ENCODE peak calls at places on chromosomes 16 and 17, in nine cellular contexts. R is esophagus squamous epithelium, C is transverse colon, T is adrenal gland, Z is suprapubic skin, G is osteoblast, X is left ventricle myocardium inferior, K is stomach, W is IMR-90. A is an unnamed sample. For H3K4me1 and H3K27me3, the result is how much of the 10 kb centered on the place peaks cover.

GRCh38 chr16:88349903-88350900 is 32.6 kb upstream of the ZNF469 start:
- DNase-seq in R (no peak), C (no peak), T (peak), Z (no peak), G (peak), X (peak), K (no peak), W (no peak), A (no peak)

GRCh38 chr17:69581061-69581955 is 166.8 kb downstream of the MAP2K6 start:
- DNase-seq in R (no peak), C (no peak), T (peak), Z (no peak), G (no peak), X (no peak), K (no peak), W (peak), A (no peak)

GRCh38 chr17:82985973-82986372 is 93.4 kb upstream of the METRNL start:
- DNase-seq in R (no peak), C (peak), T (peak), Z (peak), G (peak), X (no peak), K (peak), W (peak), A (no peak)

GRCh38 chr16:61936522-61936921 is 99.7 kb downstream of the CDH8 start:
- DNase-seq in R (no peak), C (no peak), T (no peak), Z (no peak), G (no peak), X (no peak), K (no peak), W (no peak), A (no peak)

GRCh38 chr16:66712512-66712911 is 16.0 kb upstream of the CMTM4 start:
- DNase-seq in R (no peak), C (no peak), T (no peak), Z (no peak), G (no peak), X (no peak), K (no peak), W (no peak), A (no peak)

GRCh38 chr16:30949655-30950515 is 1.0 kb downstream of the ORAI3 start:
- DNase-seq in R (peak), C (peak), T (peak), Z (peak), G (peak), X (peak), K (peak), W (peak), A (peak)

GRCh38 chr16:71425746-71426068 is 16.1 kb downstream of the TLE7 start:
- DNase-seq in R (no peak), C (no peak), T (no peak), Z (no peak), G (peak), X (no peak), K (no peak), W (no peak), A (no peak)

GRCh38 chr17:73950515-73950914 is 253.0 kb upstream of the RPL38 start:
- DNase-seq in R (no peak), C (no peak), T (peak), Z (no peak), G (no peak), X (no peak), K (peak), W (no peak), A (no peak)

GRCh38 chr17:45096141-45096540 is 35.0 kb downstream of the NMT1 start:
- DNase-seq in R (no peak), C (no peak), T (peak), Z (no peak), G (peak), X (no peak), K (no peak), W (peak), A (peak)

GRCh38 chr16:80948886-80949502 is 57.7 kb downstream of the CMC2 start:
- DNase-seq in R (no peak), C (peak), T (peak), Z (no peak), G (no peak), X (peak), K (no peak), W (peak), A (peak)

GRCh38 chr16:30984669-30985400 is at the start of gene HSD3B7:
- DNase-seq in R (peak), C (peak), T (peak), Z (peak), G (peak), X (peak), K (peak), W (peak), A (peak)

GRCh38 chr17:65618516-65618915 is 57.1 kb upstream of the AXIN2 start:
- DNase-seq in R (no peak), C (no peak), T (no peak), Z (no peak), G (no peak), X (no peak), K (no peak), W (no peak), A (no peak)

GRCh38 chr17:56902350-56902749 is 11.5 kb downstream of the TRIM25 start:
- DNase-seq in R (no peak), C (no peak), T (no peak), Z (no peak), G (peak), X (no peak), K (no peak), W (peak), A (no peak)

GRCh38 chr16:57704905-57705852 is 10.6 kb downstream of the DRC7 start:
- DNase-seq in R (no peak), C (no peak), T (no peak), Z (peak), G (no peak), X (no peak), K (no peak), W (no peak), A (no peak)

GRCh38 chr16:2492292-2492691 is 17.4 kb downstream of the TBC1D24 start:
- DNase-seq in R (no peak), C (peak), T (no peak), Z (no peak), G (peak), X (no peak), K (no peak), W (no peak), A (peak)

GRCh38 chr17:42276609-42277341 is 584 bp upstream of the STAT5B start:
- DNase-seq in R (no peak), C (peak), T (peak), Z (peak), G (peak), X (peak), K (peak), W (peak), A (peak)

GRCh38 chr17:65790241-65790640 is 228.8 kb upstream of the AXIN2 start:
- DNase-seq in R (no peak), C (no peak), T (no peak), Z (no peak), G (no peak), X (no peak), K (no peak), W (no peak), A (no peak)

GRCh38 chr17:78284146-78284545 is 52.7 kb downstream of the TMEM235 start:
- DNase-seq in R (no peak), C (no peak), T (no peak), Z (no peak), G (peak), X (no peak), K (no peak), W (peak), A (no peak)

GRCh38 chr17:40727447-40728231 is 24.1 kb upstream of the KRT24 start:
- DNase-seq in R (no peak), C (no peak), T (peak), Z (no peak), G (no peak), X (no peak), K (no peak), W (peak), A (no peak)

GRCh38 chr17:35778641-35779196 is 16.7 kb downstream of the MMP28 start:
- DNase-seq in R (no peak), C (no peak), T (no peak), Z (no peak), G (peak), X (no peak), K (no peak), W (no peak), A (peak)

GRCh38 chr16:51500306-51500705 is 349.2 kb upstream of the SALL1 start:
- DNase-seq in R (no peak), C (no peak), T (no peak), Z (no peak), G (no peak), X (no peak), K (no peak), W (peak), A (no peak)

GRCh38 chr17:76139801-76140660 is 1.0 kb downstream of the FOXJ1 start:
- DNase-seq in R (no peak), C (peak), T (no peak), Z (no peak), G (peak), X (no peak), K (no peak), W (no peak), A (peak)

GRCh38 chr16:23948949-23949392 is 113.2 kb downstream of the PRKCB start:
- DNase-seq in R (no peak), C (peak), T (no peak), Z (no peak), G (no peak), X (no peak), K (peak), W (no peak), A (no peak)

GRCh38 chr17:80737106-80738019 is 192.7 kb downstream of the RPTOR start:
- DNase-seq in R (no peak), C (peak), T (no peak), Z (no peak), G (no peak), X (no peak), K (no peak), W (no peak), A (peak)

GRCh38 chr16:1920727-1921155 is 2.5 kb upstream of the HS3ST6 start:
- DNase-seq in R (no peak), C (peak), T (peak), Z (no peak), G (no peak), X (no peak), K (peak), W (no peak), A (no peak)

DNA sequence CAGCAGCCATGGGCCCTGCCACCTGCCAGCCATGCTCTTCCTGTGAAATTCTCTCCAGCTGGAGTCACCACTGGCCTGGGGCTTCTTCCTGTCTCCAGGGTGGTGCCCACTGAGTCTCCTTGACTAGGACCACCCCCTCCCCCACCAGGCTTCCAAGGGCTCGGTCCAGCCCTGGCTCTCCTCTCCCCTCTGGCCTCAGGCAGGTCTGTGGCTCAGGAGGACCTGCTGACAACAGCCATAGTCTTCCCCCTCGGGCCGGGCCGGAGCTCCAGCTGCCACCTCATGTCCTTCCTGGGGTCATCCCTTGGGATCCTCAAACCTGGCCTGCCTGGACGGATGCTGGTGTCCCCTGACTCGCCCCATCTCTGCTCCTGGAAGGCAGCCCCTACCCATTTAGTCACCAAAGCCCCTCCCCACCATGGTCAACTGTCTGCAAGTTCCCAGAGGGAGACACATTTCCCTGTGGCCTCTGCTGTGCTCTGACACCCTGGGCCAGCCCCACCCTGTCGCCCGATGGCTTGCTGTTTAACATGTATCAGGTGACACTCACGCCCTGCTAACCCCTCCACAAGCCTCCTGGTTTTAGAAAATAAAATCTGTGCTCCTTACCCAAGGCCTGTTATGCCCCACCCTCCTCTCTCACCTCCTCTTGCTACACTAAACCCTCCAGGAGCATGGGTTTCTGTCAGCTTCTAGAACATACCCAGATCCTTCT is 186.2 kb downstream of the RBFOX3 start:
- DNase-seq in R (no peak), C (no peak), T (no peak), Z (no peak), G (no peak), X (no peak), K (no peak), W (no peak), A (no peak)
- H3K27ac ChIP-seq in R (no peak), C (no peak), T (no peak), Z (no peak), G (no peak), X (no peak), K (no peak), W (no peak), A (no peak)

DNA sequence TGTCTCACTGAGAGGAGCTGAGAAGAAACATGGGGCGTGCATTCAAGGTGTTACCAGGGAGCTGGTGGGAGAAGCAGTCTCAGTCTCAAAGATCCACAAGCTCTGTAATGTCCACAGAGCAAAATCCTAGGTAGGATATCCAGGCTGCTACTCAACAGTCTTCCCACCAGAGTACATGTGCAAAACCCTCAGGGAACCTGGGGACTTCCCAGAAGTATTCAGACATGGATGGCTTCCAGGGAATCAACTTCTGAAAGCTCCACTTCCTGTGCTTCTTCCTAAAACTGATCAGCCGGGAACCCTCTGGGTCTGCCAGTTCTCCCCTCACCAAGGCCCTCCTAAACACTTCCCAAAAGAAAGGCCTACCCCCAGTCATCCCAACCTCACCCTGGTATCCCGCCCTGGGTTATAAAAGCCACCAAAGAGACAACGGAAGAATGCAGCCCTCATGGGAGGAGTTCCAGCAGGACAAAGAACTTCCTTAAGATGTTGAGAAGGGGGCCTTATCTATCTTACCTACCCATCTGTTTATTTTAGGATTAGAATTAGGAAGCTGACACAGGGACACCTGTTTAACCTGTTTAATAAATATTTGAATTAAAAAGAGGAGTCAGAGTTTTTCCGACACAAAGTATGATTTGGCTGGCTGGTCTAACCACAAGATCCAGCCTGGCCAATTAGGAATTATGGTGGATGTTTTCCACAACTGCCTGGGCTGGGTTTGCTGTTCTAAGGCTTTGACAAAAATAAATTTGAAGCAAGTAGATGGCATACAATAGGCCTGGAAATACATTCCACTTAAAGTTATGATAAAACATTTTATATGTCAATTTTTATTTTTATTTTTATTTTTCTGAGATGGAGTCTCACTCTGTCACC is 37.0 kb downstream of the CUEDC1 start:
- DNase-seq in R (no peak), C (no peak), T (no peak), Z (no peak), G (peak), X (no peak), K (no peak), W (peak), A (no peak)
- H3K4me1 ChIP-seq in R (half or more), C (half or more), T (under half), Z (half or more), G (under half), X (half or more), K (half or more), W (under half), A (under half)

GRCh38 chr16:60741810-60742209 is 1294.4 kb downstream of the CDH8 start:
- DNase-seq in R (no peak), C (no peak), T (no peak), Z (no peak), G (no peak), X (no peak), K (no peak), W (no peak), A (no peak)

GRCh38 chr16:60744198-60744597 is 1292.0 kb downstream of the CDH8 start:
- DNase-seq in R (no peak), C (no peak), T (no peak), Z (no peak), G (no peak), X (no peak), K (no peak), W (no peak), A (no peak)

GRCh38 chr16:60740033-60740696 is 1296.1 kb downstream of the CDH8 start:
- DNase-seq in R (no peak), C (no peak), T (no peak), Z (no peak), G (no peak), X (no peak), K (no peak), W (no peak), A (no peak)
- H3K27me3 ChIP-seq in R (under half), C (under half), T (under half), Z (under half), G (under half), X (under half), K (under half), W (under half), A (under half)

GRCh38 chr17:47246120-47246519 is 7.5 kb upstream of the ITGB3 start:
- DNase-seq in R (no peak), C (no peak), T (no peak), Z (no peak), G (no peak), X (no peak), K (no peak), W (peak), A (no peak)

GRCh38 chr17:47240806-47241205 is 12.8 kb upstream of the ITGB3 start:
- DNase-seq in R (no peak), C (no peak), T (peak), Z (no peak), G (no peak), X (no peak), K (no peak), W (no peak), A (no peak)

GRCh38 chr17:47242648-47243047 is 11.0 kb upstream of the ITGB3 start:
- DNase-seq in R (no peak), C (no peak), T (no peak), Z (no peak), G (no peak), X (no peak), K (no peak), W (no peak), A (no peak)

GRCh38 chr17:47243737-47244598 is 9.7 kb upstream of the ITGB3 start:
- DNase-seq in R (no peak), C (no peak), T (no peak), Z (no peak), G (no peak), X (no peak), K (no peak), W (no peak), A (no peak)

GRCh38 chr17:47244697-47245096 is 8.9 kb upstream of the ITGB3 start:
- DNase-seq in R (no peak), C (no peak), T (no peak), Z (no peak), G (peak), X (no peak), K (no peak), W (peak), A (no peak)
- H3K27ac ChIP-seq in R (no peak), C (no peak), T (no peak), Z (no peak), G (no peak), X (peak), K (no peak), W (no peak), A (no peak)

GRCh38 chr16:50301626-50302471 is 35.5 kb downstream of the ADCY7 start:
- DNase-seq in R (no peak), C (no peak), T (peak), Z (peak), G (peak), X (no peak), K (no peak), W (peak), A (peak)
- H3K4me1 ChIP-seq in R (under half), C (under half), T (under half), Z (under half), G (under half), X (under half), K (under half), W (under half), A (under half)

GRCh38 chr17:61395409-61395982 is 4.1 kb upstream of the TBX2 start:
- DNase-seq in R (no peak), C (no peak), T (no peak), Z (no peak), G (no peak), X (no peak), K (no peak), W (no peak), A (no peak)

GRCh38 chr17:61397086-61397842 is 2.4 kb upstream of the TBX2 start:
- DNase-seq in R (no peak), C (no peak), T (no peak), Z (no peak), G (peak), X (no peak), K (no peak), W (peak), A (no peak)

GRCh38 chr17:61394630-61395408 is 4.8 kb upstream of the TBX2 start:
- DNase-seq in R (no peak), C (no peak), T (no peak), Z (no peak), G (no peak), X (no peak), K (no peak), W (peak), A (no peak)

GRCh38 chr17:61396586-61397085 is 3.0 kb upstream of the TBX2 start:
- DNase-seq in R (no peak), C (no peak), T (no peak), Z (no peak), G (no peak), X (no peak), K (no peak), W (peak), A (no peak)

DNA sequence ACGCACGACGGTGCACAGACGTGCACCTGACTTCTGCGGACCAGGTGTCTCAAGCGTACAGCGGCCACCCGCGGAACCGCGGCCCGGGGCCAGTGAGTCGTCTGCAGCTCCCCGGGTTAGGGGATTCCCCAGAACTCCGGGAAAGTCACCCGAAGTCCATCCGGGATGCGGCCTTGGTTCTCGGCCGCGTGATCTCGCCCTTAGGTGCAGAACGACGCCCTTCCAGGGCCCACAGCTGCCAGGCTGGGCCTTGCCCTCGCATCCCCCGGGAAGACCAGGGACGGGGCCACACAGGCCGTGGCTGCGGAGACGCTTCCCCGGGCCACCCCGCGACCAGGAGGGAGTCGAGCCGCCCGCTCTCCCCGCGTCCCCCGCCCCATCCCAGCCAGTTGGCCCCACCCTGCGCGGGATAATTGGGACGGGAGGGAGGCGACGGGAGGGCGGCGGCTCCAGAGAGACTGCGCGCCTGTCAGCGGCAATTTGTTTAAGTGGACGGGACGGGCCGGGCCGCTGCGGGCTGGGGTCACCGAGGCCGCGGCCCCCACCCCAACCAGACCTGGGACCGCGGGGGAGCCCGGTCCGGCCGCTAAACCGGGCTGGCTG is 3.6 kb upstream of the TBX2 start:
- DNase-seq in R (no peak), C (no peak), T (no peak), Z (no peak), G (no peak), X (no peak), K (no peak), W (peak), A (peak)
- H3K27me3 ChIP-seq in R (under half), C (half or more), T (under half), Z (half or more), G (under half), X (half or more), K (under half), W (under half), A (under half)

GRCh38 chr17:61205931-61206330 is 193.7 kb upstream of the TBX2 start:
- DNase-seq in R (no peak), C (no peak), T (no peak), Z (no peak), G (no peak), X (no peak), K (no peak), W (peak), A (no peak)

GRCh38 chr17:61205406-61205805 is 194.2 kb upstream of the TBX2 start:
- DNase-seq in R (no peak), C (no peak), T (no peak), Z (no peak), G (no peak), X (no peak), K (no peak), W (no peak), A (no peak)

GRCh38 chr17:61204456-61204855 is 195.2 kb upstream of the TBX2 start:
- DNase-seq in R (no peak), C (no peak), T (no peak), Z (no peak), G (no peak), X (no peak), K (no peak), W (no peak), A (no peak)

GRCh38 chr17:61202564-61202963 is 197.1 kb upstream of the TBX2 start:
- DNase-seq in R (no peak), C (no peak), T (no peak), Z (no peak), G (no peak), X (no peak), K (no peak), W (peak), A (no peak)

GRCh38 chr17:61203765-61204164 is 195.9 kb upstream of the TBX2 start:
- DNase-seq in R (no peak), C (no peak), T (peak), Z (no peak), G (no peak), X (no peak), K (no peak), W (no peak), A (no peak)
- H3K27ac ChIP-seq in R (peak), C (peak), T (no peak), Z (no peak), G (no peak), X (peak), K (peak), W (peak), A (peak)

GRCh38 chr17:7579001-7579838 is at the start of gene CD68:
- DNase-seq in R (peak), C (peak), T (peak), Z (peak), G (peak), X (peak), K (peak), W (peak), A (peak)
- H3K4me1 ChIP-seq in R (half or more), C (under half), T (under half), Z (half or more), G (half or more), X (half or more), K (half or more), W (under half), A (under half)